ENCODE peak calls at places on chromosomes 11 and 22, in seven cellular contexts. One of them, this sample, is unnamed.

GRCh38 chr22:37311761-37312312 is 29.5 kb downstream of the CYTH4 start:
- DNase-seq in cardiac muscle cell: no peak
- DNase-seq in left ventricle myocardium inferior: no peak
- DNase-seq in GM12878: no peak
- DNase-seq in epithelial cell of proximal tubule: no peak
- DNase-seq in body of pancreas: no peak
- DNase-seq in lung: no peak
- DNase-seq in this sample: no peak

GRCh38 chr11:47907499-47907898 is 59.3 kb upstream of the NUP160 start:
- DNase-seq in GM12878: no peak
- DNase-seq in left ventricle myocardium inferior: no peak
- DNase-seq in body of pancreas: no peak
- DNase-seq in epithelial cell of proximal tubule: no peak
- DNase-seq in lung: no peak
- DNase-seq in cardiac muscle cell: no peak
- DNase-seq in this sample: no peak

GRCh38 chr11:33779849-33780528 is 5.7 kb upstream of the FBXO3 start:
- DNase-seq in cardiac muscle cell: peak; percentile 73
- DNase-seq in GM12878: no peak
- DNase-seq in body of pancreas: peak; percentile 29
- DNase-seq in lung: no peak
- DNase-seq in left ventricle myocardium inferior: no peak
- DNase-seq in epithelial cell of proximal tubule: peak; percentile 63
- DNase-seq in this sample: no peak

GRCh38 chr22:39634530-39635399 is 64.2 kb downstream of the CACNA1I start:
- DNase-seq in lung: no peak
- DNase-seq in left ventricle myocardium inferior: no peak
- DNase-seq in epithelial cell of proximal tubule: peak; percentile 56
- DNase-seq in cardiac muscle cell: no peak
- DNase-seq in GM12878: no peak
- DNase-seq in body of pancreas: peak; percentile 53
- DNase-seq in this sample: peak; percentile 67

GRCh38 chr11:90774727-90775572 is 552.1 kb upstream of the CHORDC1 start:
- DNase-seq in left ventricle myocardium inferior: no peak
- DNase-seq in body of pancreas: no peak
- DNase-seq in lung: no peak
- DNase-seq in epithelial cell of proximal tubule: no peak
- DNase-seq in cardiac muscle cell: no peak
- DNase-seq in GM12878: no peak
- DNase-seq in this sample: no peak

GRCh38 chr11:46889689-46890475 is 28.5 kb downstream of the LRP4 start:
- DNase-seq in left ventricle myocardium inferior: peak; percentile 19
- DNase-seq in GM12878: peak; percentile 32
- DNase-seq in cardiac muscle cell: peak; percentile 81
- DNase-seq in lung: peak; percentile 74
- DNase-seq in epithelial cell of proximal tubule: no peak
- DNase-seq in body of pancreas: peak; percentile 79
- DNase-seq in this sample: no peak

GRCh38 chr11:99069831-99070444 is 49.2 kb downstream of the CNTN5 start:
- DNase-seq in body of pancreas: peak; percentile 26
- DNase-seq in GM12878: peak; percentile 4
- DNase-seq in lung: no peak
- DNase-seq in left ventricle myocardium inferior: no peak
- DNase-seq in epithelial cell of proximal tubule: no peak
- DNase-seq in cardiac muscle cell: peak; percentile 51
- DNase-seq in this sample: no peak

GRCh38 chr11:17774232-17775034 is 39.9 kb downstream of the KCNC1 start:
- DNase-seq in GM12878: no peak
- DNase-seq in left ventricle myocardium inferior: no peak
- DNase-seq in body of pancreas: no peak
- DNase-seq in epithelial cell of proximal tubule: no peak
- DNase-seq in cardiac muscle cell: no peak
- DNase-seq in lung: no peak
- DNase-seq in this sample: no peak

GRCh38 chr11:113242767-113243397 is 71.5 kb upstream of the TTC12 start:
- DNase-seq in left ventricle myocardium inferior: no peak
- DNase-seq in cardiac muscle cell: no peak
- DNase-seq in GM12878: no peak
- DNase-seq in body of pancreas: no peak
- DNase-seq in lung: no peak
- DNase-seq in epithelial cell of proximal tubule: no peak
- DNase-seq in this sample: no peak

GRCh38 chr11:86192858-86193257 is 51.7 kb upstream of the EED start:
- DNase-seq in epithelial cell of proximal tubule: no peak
- DNase-seq in body of pancreas: no peak
- DNase-seq in cardiac muscle cell: no peak
- DNase-seq in GM12878: no peak
- DNase-seq in lung: no peak
- DNase-seq in left ventricle myocardium inferior: no peak
- DNase-seq in this sample: no peak

GRCh38 chr22:50293441-50294318 is 13.8 kb downstream of the PLXNB2 start:
- DNase-seq in GM12878: no peak
- DNase-seq in epithelial cell of proximal tubule: no peak
- DNase-seq in body of pancreas: peak; percentile 82
- DNase-seq in lung: peak; percentile 79
- DNase-seq in cardiac muscle cell: peak; percentile 87
- DNase-seq in left ventricle myocardium inferior: peak; percentile 78
- DNase-seq in this sample: no peak

DNA sequence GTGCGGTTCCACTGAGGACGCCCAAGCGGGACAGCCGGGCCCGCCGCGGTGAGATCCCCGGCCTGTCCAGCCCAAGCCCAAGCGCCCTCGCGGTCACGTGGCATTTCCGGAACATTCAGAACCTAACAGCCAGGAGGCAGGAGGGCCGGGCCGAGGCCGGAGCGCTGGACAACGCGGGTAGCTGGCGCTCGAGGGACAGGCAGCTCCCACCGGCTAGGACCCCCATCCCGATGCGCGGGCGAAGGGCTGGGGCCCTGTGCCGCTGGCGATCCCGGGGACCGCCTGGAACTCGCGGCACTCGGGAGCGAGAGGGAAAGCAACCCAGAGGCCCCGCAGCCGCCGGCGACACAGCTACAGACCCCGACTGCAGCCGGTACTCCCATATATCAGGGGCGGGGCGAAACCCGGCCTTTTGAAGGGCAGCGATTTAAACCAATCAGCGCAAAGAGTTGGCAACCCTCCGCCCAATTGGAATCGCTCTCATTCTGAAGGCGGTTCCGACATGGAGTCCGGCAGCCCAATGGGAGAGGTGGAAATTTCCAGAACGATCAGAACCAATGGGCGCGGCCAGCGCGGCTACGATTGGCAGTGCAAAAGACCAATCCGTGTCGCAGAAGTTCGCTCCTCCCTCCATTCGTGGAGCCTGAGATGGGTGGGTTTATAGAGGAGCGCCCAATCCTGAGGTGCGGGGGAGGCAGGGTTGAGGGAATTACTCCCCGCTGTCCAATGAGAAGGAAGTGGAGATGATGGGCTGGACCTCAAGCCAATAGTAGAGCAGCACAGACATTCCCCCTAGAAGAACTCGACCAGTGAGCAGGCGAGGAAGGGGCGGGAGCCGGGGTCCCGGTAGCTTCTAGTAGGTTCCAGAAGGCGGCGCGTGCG is at the start of gene STIP1:
- DNase-seq in body of pancreas: peak; percentile 99
- DNase-seq in cardiac muscle cell: peak; percentile 100
- DNase-seq in GM12878: peak; percentile 100
- DNase-seq in epithelial cell of proximal tubule: peak; percentile 100
- DNase-seq in lung: peak; percentile 99
- DNase-seq in left ventricle myocardium inferior: peak; percentile 99
- DNase-seq in this sample: peak; percentile 99
- TF ChIP-seq CTCF in body of pancreas: peak; percentile 28
- TF ChIP-seq CTCF in cardiac muscle cell: peak; percentile 48
- TF ChIP-seq CTCF in GM12878: peak; percentile 37
- TF ChIP-seq CTCF in epithelial cell of proximal tubule: peak; percentile 35
- TF ChIP-seq CTCF in lung: no peak
- TF ChIP-seq CTCF in left ventricle myocardium inferior: peak; percentile 69
- TF ChIP-seq CTCF in this sample: peak; percentile 49

DNA sequence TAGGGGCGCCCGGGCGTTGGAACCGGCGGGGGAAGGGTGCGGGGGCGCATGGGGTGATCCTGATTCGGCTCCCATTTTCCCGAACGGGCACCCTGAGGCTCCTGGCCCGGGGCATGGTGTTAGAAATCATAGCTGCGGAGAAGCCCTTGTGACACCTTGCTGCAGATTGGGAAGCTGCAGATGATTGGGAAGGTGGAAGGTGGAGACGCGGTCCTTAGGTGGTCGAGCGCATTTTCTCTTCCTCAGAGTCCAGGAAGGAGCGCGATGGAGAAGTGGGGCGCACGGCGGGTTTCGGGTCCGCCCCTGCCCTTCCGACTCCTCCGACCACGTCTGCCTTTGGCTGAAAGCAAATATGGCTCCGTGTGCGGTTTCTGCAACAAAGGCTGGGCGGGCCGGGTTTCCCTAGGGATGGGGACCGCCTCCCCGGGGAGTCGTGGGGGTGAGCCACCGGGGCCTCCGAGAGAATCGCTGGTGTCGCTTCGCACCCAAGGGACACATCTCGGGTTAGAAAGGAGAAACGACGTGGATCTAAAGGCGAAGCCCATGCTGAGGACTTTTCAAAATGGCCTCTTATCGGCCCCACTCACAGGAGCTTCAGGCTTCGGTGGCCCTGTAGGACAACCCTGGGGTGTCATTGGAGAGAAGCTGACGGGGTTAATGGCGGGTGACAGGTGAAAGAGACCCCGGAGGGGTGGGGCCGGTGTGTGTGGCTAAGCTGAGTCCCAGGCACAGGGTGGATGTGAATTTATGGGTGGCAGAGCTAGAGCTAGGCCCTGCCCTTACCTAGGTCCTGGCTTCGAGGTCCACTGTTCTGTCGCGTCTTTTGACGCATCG is 707 bp upstream of the FTH1 start:
- DNase-seq in epithelial cell of proximal tubule: no peak
- DNase-seq in GM12878: peak; percentile 62
- DNase-seq in body of pancreas: no peak
- DNase-seq in cardiac muscle cell: peak; percentile 32
- DNase-seq in left ventricle myocardium inferior: peak; percentile 51
- DNase-seq in lung: peak; percentile 55
- DNase-seq in this sample: no peak
- H3K4me3 ChIP-seq in epithelial cell of proximal tubule: peak overlapping the region; percentile 100
- H3K4me3 ChIP-seq in GM12878: peak overlapping the region; percentile 80
- H3K4me3 ChIP-seq in body of pancreas: peak overlapping the region; percentile 89
- H3K4me3 ChIP-seq in cardiac muscle cell: peak overlapping the region; percentile 92
- H3K4me3 ChIP-seq in left ventricle myocardium inferior: peak overlapping the region; percentile 97
- H3K4me3 ChIP-seq in lung: peak overlapping the region; percentile 34
- H3K4me3 ChIP-seq in this sample: peak overlapping the region; percentile 65

DNA sequence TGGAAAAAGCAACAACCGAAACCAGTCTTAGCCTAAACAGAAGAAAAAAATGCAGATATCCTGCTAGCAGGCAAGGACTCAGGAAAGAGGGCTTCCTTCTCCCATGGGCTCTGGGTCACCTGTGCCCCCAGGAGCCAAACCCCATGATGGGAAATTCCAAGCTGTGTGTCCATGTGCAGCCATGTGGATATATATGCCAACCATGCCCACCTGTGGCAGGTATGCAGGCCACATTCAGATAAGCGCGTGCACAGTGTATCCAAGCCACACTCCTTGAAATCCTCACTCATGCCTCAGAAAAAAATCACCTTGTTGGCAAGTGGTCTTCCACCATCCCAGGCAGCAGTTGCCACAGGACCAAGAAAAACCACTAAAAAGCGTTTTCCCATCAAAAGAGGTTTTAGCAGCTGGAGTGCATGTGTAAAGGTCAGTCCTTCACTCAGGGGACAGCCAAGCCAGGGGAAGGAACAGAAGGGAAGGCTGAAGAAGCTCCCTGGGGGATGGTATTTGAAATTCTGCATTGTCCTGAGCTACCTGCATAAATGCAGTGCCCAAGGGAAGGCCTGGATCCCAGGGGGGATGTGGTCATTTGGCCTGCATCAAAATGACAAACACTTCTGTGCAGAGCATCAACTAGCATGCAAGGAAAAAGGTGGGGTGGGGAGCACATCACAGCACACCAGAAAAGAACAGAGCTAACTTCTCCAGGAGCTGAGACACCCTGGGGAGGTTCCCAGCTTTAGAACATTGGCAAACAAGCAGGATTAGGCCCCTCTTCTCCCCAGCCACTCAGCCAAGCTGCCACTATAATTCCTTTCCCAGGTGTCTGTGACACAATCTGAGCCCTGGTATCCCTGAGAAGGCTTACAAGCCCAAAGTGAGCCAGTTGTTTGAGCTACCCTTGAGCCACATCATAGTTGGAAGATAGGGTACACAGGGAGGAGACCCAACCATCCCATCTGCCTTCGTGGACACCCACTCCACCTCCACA is 76.2 kb downstream of the GALNT18 start:
- DNase-seq in GM12878: no peak
- DNase-seq in lung: no peak
- DNase-seq in cardiac muscle cell: no peak
- DNase-seq in left ventricle myocardium inferior: no peak
- DNase-seq in epithelial cell of proximal tubule: no peak
- DNase-seq in body of pancreas: no peak
- DNase-seq in this sample: no peak
- TF ChIP-seq CTCF in GM12878: no peak
- TF ChIP-seq CTCF in lung: no peak
- TF ChIP-seq CTCF in cardiac muscle cell: no peak
- TF ChIP-seq CTCF in left ventricle myocardium inferior: no peak
- TF ChIP-seq CTCF in epithelial cell of proximal tubule: no peak
- TF ChIP-seq CTCF in body of pancreas: no peak
- TF ChIP-seq CTCF in this sample: no peak

GRCh38 chr11:94793002-94793401 is 24.8 kb downstream of the AMOTL1 start:
- DNase-seq in GM12878: no peak
- DNase-seq in epithelial cell of proximal tubule: no peak
- DNase-seq in lung: no peak
- DNase-seq in body of pancreas: no peak
- DNase-seq in left ventricle myocardium inferior: no peak
- DNase-seq in cardiac muscle cell: no peak
- DNase-seq in this sample: no peak

GRCh38 chr11:94795799-94796580 is 27.8 kb downstream of the AMOTL1 start:
- DNase-seq in left ventricle myocardium inferior: no peak
- DNase-seq in body of pancreas: no peak
- DNase-seq in lung: no peak
- DNase-seq in epithelial cell of proximal tubule: no peak
- DNase-seq in cardiac muscle cell: no peak
- DNase-seq in GM12878: no peak
- DNase-seq in this sample: no peak

GRCh38 chr11:94792453-94792852 is 24.3 kb downstream of the AMOTL1 start:
- DNase-seq in cardiac muscle cell: peak; percentile 20
- DNase-seq in lung: no peak
- DNase-seq in body of pancreas: no peak
- DNase-seq in epithelial cell of proximal tubule: no peak
- DNase-seq in left ventricle myocardium inferior: no peak
- DNase-seq in GM12878: no peak
- DNase-seq in this sample: no peak

GRCh38 chr11:94794287-94795168 is 26.4 kb downstream of the AMOTL1 start:
- DNase-seq in left ventricle myocardium inferior: peak; percentile 73
- DNase-seq in cardiac muscle cell: peak; percentile 33
- DNase-seq in epithelial cell of proximal tubule: no peak
- DNase-seq in GM12878: no peak
- DNase-seq in body of pancreas: peak; percentile 81
- DNase-seq in lung: peak; percentile 60
- DNase-seq in this sample: peak; percentile 67

DNA sequence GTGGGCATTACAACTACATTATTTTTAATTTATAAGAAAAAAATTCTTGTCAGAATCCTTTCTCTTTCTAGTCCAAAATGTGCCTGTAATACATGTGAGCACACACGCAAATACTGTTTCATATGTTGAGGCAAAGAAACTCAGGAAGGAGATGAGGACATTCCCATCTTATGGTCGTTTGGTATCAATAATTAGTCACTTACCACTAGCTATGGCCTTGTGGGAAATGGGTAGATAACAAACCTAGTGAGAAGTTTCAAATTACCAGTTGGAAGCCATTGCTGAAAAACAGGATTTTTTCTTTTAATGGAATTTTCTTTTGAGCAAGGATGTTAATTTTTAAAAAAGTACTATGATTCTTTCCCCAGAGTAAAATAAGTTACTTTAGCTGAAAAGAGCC is 25.7 kb downstream of the AMOTL1 start:
- DNase-seq in lung: no peak
- DNase-seq in GM12878: no peak
- DNase-seq in epithelial cell of proximal tubule: no peak
- DNase-seq in cardiac muscle cell: no peak
- DNase-seq in body of pancreas: no peak
- DNase-seq in left ventricle myocardium inferior: no peak
- DNase-seq in this sample: no peak
- H3K4me3 ChIP-seq in lung: no peak overlapping the region
- H3K4me3 ChIP-seq in GM12878: no peak overlapping the region
- H3K4me3 ChIP-seq in epithelial cell of proximal tubule: no peak overlapping the region
- H3K4me3 ChIP-seq in cardiac muscle cell: no peak overlapping the region
- H3K4me3 ChIP-seq in body of pancreas: no peak overlapping the region
- H3K4me3 ChIP-seq in left ventricle myocardium inferior: no peak overlapping the region
- H3K4me3 ChIP-seq in this sample: no peak overlapping the region

This sample was measured in kidney epithelial cell.